ENCODE peak calls at places on chromosomes 13 and 19, in five cellular contexts. P is breast epithelium, K is suprapubic skin, Z is heart right ventricle, U is A549. N is an unnamed sample.

GRCh38 chr19:46975918-46976782 is 43.5 kb upstream of the NPAS1 start:
- DNase-seq in P (peak), K (peak), Z (peak), U (no peak), N (peak)

GRCh38 chr13:94009696-94010095 is 469.8 kb downstream of the DCT start:
- DNase-seq in P (no peak), K (no peak), Z (no peak), U (no peak), N (no peak)

GRCh38 chr13:79973533-79973963 is 367.4 kb downstream of the SPRY2 start:
- DNase-seq in P (no peak), K (no peak), Z (peak), U (no peak), N (no peak)

GRCh38 chr19:38726284-38726673 is 18.0 kb downstream of the CAPN12 start:
- DNase-seq in P (peak), K (no peak), Z (peak), U (no peak), N (no peak)

GRCh38 chr13:48654511-48654910 is 782 bp downstream of the CYSLTR2 start:
- DNase-seq in P (no peak), K (no peak), Z (no peak), U (no peak), N (no peak)

GRCh38 chr19:2577722-2578335 is 101.9 kb downstream of the GADD45B start:
- DNase-seq in P (no peak), K (peak), Z (no peak), U (no peak), N (no peak)

GRCh38 chr19:16247353-16248182 is 49.9 kb downstream of the AP1M1 start:
- DNase-seq in P (peak), K (peak), Z (peak), U (peak), N (peak)

GRCh38 chr13:77184455-77184854 is 142.4 kb downstream of the MYCBP2 start:
- DNase-seq in P (no peak), K (no peak), Z (no peak), U (no peak), N (no peak)

GRCh38 chr13:71864094-71864980 is 2.7 kb downstream of the DACH1 start:
- DNase-seq in P (peak), K (peak), Z (peak), U (no peak), N (no peak)

GRCh38 chr19:19137556-19138109 is 645 bp downstream of the TMEM161A start:
- DNase-seq in P (no peak), K (no peak), Z (no peak), U (no peak), N (no peak)

GRCh38 chr13:94548382-94549240 is 47.3 kb downstream of the TGDS start:
- DNase-seq in P (peak), K (peak), Z (peak), U (peak), N (peak)

GRCh38 chr19:4866595-4867424 is 657 bp downstream of the PLIN3 start:
- DNase-seq in P (peak), K (peak), Z (peak), U (peak), N (no peak)

GRCh38 chr13:99256709-99257108 is 1.5 kb downstream of the GPR18 start:
- DNase-seq in P (no peak), K (no peak), Z (no peak), U (no peak), N (no peak)

GRCh38 chr13:109666656-109667448 is 119.5 kb downstream of the IRS2 start:
- DNase-seq in P (no peak), K (no peak), Z (no peak), U (peak), N (no peak)

GRCh38 chr19:18646535-18647370 is 9.9 kb downstream of the KLHL26 start:
- DNase-seq in P (no peak), K (no peak), Z (no peak), U (no peak), N (no peak)

GRCh38 chr19:18290250-18291018 is 9.0 kb upstream of the JUND start:
- DNase-seq in P (no peak), K (no peak), Z (no peak), U (no peak), N (no peak)

GRCh38 chr13:112010714-112011113 is 56.2 kb upstream of the SOX1 start:
- DNase-seq in P (no peak), K (no peak), Z (no peak), U (no peak), N (no peak)

GRCh38 chr13:19781526-19781925 is 1.2 kb downstream of the PSPC1 start:
- DNase-seq in P (no peak), K (no peak), Z (no peak), U (no peak), N (no peak)

GRCh38 chr13:52848455-52849190 is at the start of gene PCDH8:
- DNase-seq in P (no peak), K (no peak), Z (no peak), U (no peak), N (no peak)

GRCh38 chr13:52849727-52850395 is 1.4 kb upstream of the PCDH8 start:
- DNase-seq in P (no peak), K (no peak), Z (no peak), U (no peak), N (no peak)

GRCh38 chr13:52852444-52852843 is 4.0 kb upstream of the PCDH8 start:
- DNase-seq in P (no peak), K (no peak), Z (no peak), U (no peak), N (no peak)

GRCh38 chr13:52851153-52851962 is 2.9 kb upstream of the PCDH8 start:
- DNase-seq in P (no peak), K (no peak), Z (peak), U (no peak), N (no peak)

DNA sequence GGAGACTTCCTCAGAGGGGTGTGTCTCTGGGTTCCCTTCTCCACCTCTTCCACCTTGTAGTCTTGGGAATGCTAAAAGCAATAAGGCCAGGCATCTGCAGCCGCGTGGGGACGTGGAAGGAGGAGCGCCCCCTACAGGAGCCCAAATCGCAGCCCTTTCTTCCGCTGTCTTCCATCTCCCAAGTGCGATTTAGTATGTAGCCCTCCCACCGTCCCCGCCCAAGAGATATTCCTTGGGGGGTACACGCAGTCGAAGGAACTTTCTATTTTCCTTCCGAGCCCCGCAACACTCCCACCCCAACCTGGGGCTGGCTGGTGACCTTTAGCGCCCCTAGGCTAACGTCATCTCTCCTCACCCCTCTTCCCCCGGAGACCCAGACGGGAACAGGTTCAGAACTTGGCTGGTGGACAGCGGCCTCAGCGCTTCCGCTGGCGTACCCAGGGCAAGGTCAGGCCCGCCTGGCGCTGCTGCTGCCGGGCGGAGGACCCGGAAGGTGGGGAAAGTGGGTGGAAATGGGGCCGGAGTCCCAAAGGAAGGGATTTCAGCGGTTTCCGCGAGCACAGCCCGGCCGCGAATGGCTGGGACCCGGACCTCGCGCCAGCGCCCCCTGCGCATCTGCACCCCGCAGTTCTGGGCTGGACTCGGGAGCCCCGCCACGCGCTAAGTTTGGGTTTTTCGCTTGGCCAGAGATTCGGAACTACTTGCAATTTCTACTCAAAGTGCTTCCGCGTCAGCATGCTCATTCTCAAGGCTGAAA is 2.1 kb upstream of the PCDH8 start:
- DNase-seq in P (peak), K (no peak), Z (peak), U (peak), N (no peak)
- TF ChIP-seq CTCF in P (no peak), K (no peak), Z (peak), U (no peak), N (no peak)

GRCh38 chr19:52099497-52100138 is 4.1 kb upstream of the ZNF841 start:
- DNase-seq in P (no peak), K (no peak), Z (no peak), U (no peak), N (no peak)
- TF ChIP-seq CTCF in P (no peak), K (no peak), Z (no peak), U (no peak), N (no peak)

GRCh38 chr19:24029941-24030636 is 56.9 kb upstream of the ZNF254 start:
- DNase-seq in P (no peak), K (no peak), Z (no peak), U (no peak), N (no peak)

GRCh38 chr19:24033308-24033961 is 53.6 kb upstream of the ZNF254 start:
- DNase-seq in P (peak), K (peak), Z (peak), U (peak), N (peak)

GRCh38 chr19:24032651-24033050 is 54.3 kb upstream of the ZNF254 start:
- DNase-seq in P (no peak), K (no peak), Z (no peak), U (no peak), N (no peak)

DNA sequence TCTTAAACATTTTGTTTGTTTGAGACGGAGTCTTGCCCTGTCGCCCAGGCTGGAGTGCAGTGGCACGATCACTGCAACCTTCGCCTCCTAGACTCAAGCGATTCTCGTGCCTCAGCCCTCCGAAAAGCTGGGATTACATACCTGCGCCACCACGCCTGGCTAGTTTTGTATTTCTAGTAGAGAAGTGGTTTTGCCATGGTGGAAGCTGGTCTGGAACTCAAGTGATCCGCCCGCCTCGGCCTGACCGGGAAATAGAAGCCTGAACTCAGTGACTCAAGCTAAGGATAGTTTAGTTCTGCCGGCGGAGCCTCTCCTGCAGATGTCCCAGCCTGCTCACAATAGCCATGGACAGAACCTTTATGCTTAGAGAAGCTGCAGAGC is 53.0 kb upstream of the ZNF254 start:
- DNase-seq in P (peak), K (no peak), Z (peak), U (peak), N (peak)
- TF ChIP-seq CTCF in P (no peak), K (no peak), Z (no peak), U (no peak), N (no peak)

DNA sequence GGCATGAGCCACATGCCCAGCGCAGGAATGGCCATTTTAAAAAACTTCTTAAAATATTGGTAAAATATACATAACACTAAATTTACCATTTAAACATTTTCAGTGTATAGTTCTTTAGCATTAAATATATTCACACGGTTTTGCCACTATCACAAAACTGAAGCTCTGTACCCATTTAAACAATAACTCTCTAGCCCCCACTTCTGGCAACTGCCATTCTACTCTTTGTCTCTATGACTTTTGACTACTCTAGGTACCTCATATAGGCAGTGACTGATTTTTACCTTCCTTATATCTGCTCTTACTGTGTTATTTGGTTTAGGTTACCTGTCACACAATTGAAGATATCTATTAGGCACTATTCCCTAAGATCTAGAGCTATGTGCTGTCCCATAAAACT is 2.3 kb upstream of the KBTBD7 start:
- DNase-seq in P (no peak), K (no peak), Z (no peak), U (no peak), N (no peak)
- TF ChIP-seq CTCF in P (no peak), K (no peak), Z (no peak), U (peak), N (no peak)

GRCh38 chr19:6017576-6017975 is 39.6 kb upstream of the RANBP3 start:
- DNase-seq in P (no peak), K (no peak), Z (no peak), U (no peak), N (no peak)
- TF ChIP-seq CTCF in P (no peak), K (no peak), Z (no peak), U (no peak), N (no peak)

DNA sequence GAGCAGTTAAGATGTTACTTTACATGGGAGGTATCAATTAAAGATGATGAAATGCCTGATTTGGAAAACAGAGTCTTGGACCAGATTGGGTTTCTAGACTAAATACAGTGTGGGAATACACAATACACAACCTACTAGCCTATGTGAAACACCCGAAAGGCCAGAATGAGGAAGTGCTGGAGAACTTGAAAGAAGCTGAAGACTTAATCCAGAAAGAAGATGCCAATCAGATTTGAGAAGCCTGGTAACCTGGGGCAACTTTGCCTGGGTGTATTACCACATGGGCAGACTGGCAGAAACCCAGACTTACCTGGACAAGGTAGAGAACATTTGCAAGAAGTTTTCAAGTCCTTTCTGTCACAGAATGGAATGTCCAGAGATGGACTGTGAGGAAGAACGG is 43.2 kb downstream of the N4BP2L1 start:
- DNase-seq in P (peak), K (no peak), Z (no peak), U (no peak), N (no peak)
- TF ChIP-seq CTCF in P (no peak), K (no peak), Z (no peak), U (no peak), N (no peak)

GRCh38 chr19:10832659-10833296 is 3.2 kb downstream of the TMED1 start:
- DNase-seq in P (no peak), K (no peak), Z (no peak), U (no peak), N (no peak)

GRCh38 chr19:10835089-10835753 is 791 bp downstream of the TMED1 start:
- DNase-seq in P (peak), K (no peak), Z (no peak), U (peak), N (no peak)

GRCh38 chr19:10836478-10837325 is 690 bp upstream of the TMED1 start:
- DNase-seq in P (no peak), K (peak), Z (peak), U (peak), N (peak)

GRCh38 chr19:10838377-10838776 is 2.4 kb upstream of the TMED1 start:
- DNase-seq in P (no peak), K (no peak), Z (no peak), U (no peak), N (no peak)

GRCh38 chr19:10835754-10836477 is at the start of gene TMED1:
- DNase-seq in P (peak), K (peak), Z (peak), U (peak), N (peak)
- TF ChIP-seq CTCF in P (peak), K (peak), Z (peak), U (no peak), N (peak)